ENCODE peak calls at places on chromosomes 11 and 22, in nine cellular contexts. K is NK-92 treated with Interleukin-12 subunit alpha and Interleukin-12 subunit beta, amount 100 ng/mL, for 24 hours; U is ureter; C is A549; P is posterior cingulate gyrus; Z is T-cell; R is endothelial cell; J is cardiac muscle cell; D is NCI-H1092 treated with DMSO at 0.1 percent for 48 hours. T is an unnamed sample.

GRCh38 chr11:105838668-105839403 is 183.2 kb downstream of the MSANTD4 start:
- DNase-seq in K (no peak), U (no peak), C (no peak), P (no peak), Z (no peak), R (no peak), J (no peak), D (no peak), T (no peak)

GRCh38 chr11:46315783-46316563 is 31.3 kb upstream of the DGKZ start:
- DNase-seq in K (no peak), U (no peak), C (no peak), P (no peak), Z (no peak), R (no peak), J (peak), D (peak), T (no peak)

GRCh38 chr22:33561149-33561807 is 359.0 kb downstream of the LARGE1 start:
- DNase-seq in K (no peak), U (no peak), C (no peak), P (no peak), Z (no peak), R (no peak), J (no peak), D (no peak), T (no peak)

GRCh38 chr11:128775513-128775912 is 81.6 kb downstream of the FLI1 start:
- DNase-seq in K (no peak), U (no peak), C (no peak), P (no peak), Z (no peak), R (no peak), J (peak), D (no peak), T (no peak)

GRCh38 chr11:3136542-3137455 is 28.3 kb downstream of the OSBPL5 start:
- DNase-seq in K (peak), U (no peak), C (no peak), P (no peak), Z (no peak), R (no peak), J (no peak), D (no peak), T (no peak)

GRCh38 chr22:49975543-49976389 is 15.2 kb downstream of the PIM3 start:
- DNase-seq in K (no peak), U (no peak), C (no peak), P (no peak), Z (no peak), R (peak), J (peak), D (no peak), T (no peak)

GRCh38 chr11:126105022-126105747 is 42.5 kb upstream of the CDON start:
- DNase-seq in K (no peak), U (no peak), C (no peak), P (no peak), Z (no peak), R (no peak), J (no peak), D (no peak), T (no peak)

GRCh38 chr11:47583844-47584243 is 2.6 kb upstream of the FAM180B start:
- DNase-seq in K (no peak), U (no peak), C (no peak), P (no peak), Z (no peak), R (no peak), J (no peak), D (no peak), T (no peak)

GRCh38 chr22:35900483-35901168 is 128.0 kb downstream of the RBFOX2 start:
- DNase-seq in K (peak), U (no peak), C (no peak), P (no peak), Z (no peak), R (no peak), J (peak), D (no peak), T (no peak)

GRCh38 chr11:17353228-17354021 is 1.8 kb downstream of the NCR3LG1 start:
- DNase-seq in K (peak), U (peak), C (peak), P (peak), Z (no peak), R (peak), J (peak), D (peak), T (peak)

GRCh38 chr11:30429550-30429949 is 106.6 kb downstream of the ARL14EP start:
- DNase-seq in K (no peak), U (no peak), C (no peak), P (no peak), Z (no peak), R (no peak), J (no peak), D (no peak), T (no peak)

GRCh38 chr11:101582242-101583052 is 1.4 kb downstream of the TRPC6 start:
- DNase-seq in K (no peak), U (no peak), C (peak), P (no peak), Z (no peak), R (no peak), J (no peak), D (no peak), T (no peak)